ENCODE peak calls at places on chromosomes 12 and 14, in four cellular contexts. One of them, this sample, is unnamed.

GRCh38 chr14:34930591-34931069 is 52.2 kb upstream of the SRP54 start:
- DNase-seq in HepG2: no peak
- DNase-seq in NCI-H748 treated with DMSO at 0.1 percent for 48 hours: no peak
- DNase-seq in AG04450: no peak
- DNase-seq in this sample: no peak

GRCh38 chr12:69241444-69242092 is 2.2 kb downstream of the CPSF6 start:
- DNase-seq in HepG2: no peak
- DNase-seq in NCI-H748 treated with DMSO at 0.1 percent for 48 hours: no peak
- DNase-seq in AG04450: no peak
- DNase-seq in this sample: no peak

GRCh38 chr12:91127751-91128150 is 16.5 kb upstream of the LUM start:
- DNase-seq in HepG2: peak; percentile 41
- DNase-seq in NCI-H748 treated with DMSO at 0.1 percent for 48 hours: no peak
- DNase-seq in AG04450: no peak
- DNase-seq in this sample: no peak

GRCh38 chr12:125861299-125862281 is 796.4 kb downstream of the AACS start:
- DNase-seq in HepG2: no peak
- DNase-seq in NCI-H748 treated with DMSO at 0.1 percent for 48 hours: no peak
- DNase-seq in AG04450: no peak
- DNase-seq in this sample: peak; percentile 48

GRCh38 chr14:94117856-94118255 is 7.3 kb downstream of the IFI27 start:
- DNase-seq in HepG2: no peak
- DNase-seq in NCI-H748 treated with DMSO at 0.1 percent for 48 hours: no peak
- DNase-seq in AG04450: no peak
- DNase-seq in this sample: no peak

GRCh38 chr12:88996389-88996788 is 355.9 kb downstream of the DUSP6 start:
- DNase-seq in HepG2: no peak
- DNase-seq in NCI-H748 treated with DMSO at 0.1 percent for 48 hours: no peak
- DNase-seq in AG04450: no peak
- DNase-seq in this sample: no peak

GRCh38 chr14:63478024-63478423 is 65.2 kb downstream of the PPP2R5E start:
- DNase-seq in HepG2: no peak
- DNase-seq in NCI-H748 treated with DMSO at 0.1 percent for 48 hours: no peak
- DNase-seq in AG04450: no peak
- DNase-seq in this sample: no peak

GRCh38 chr14:76022991-76023390 is 37.4 kb downstream of the IFT43 start:
- DNase-seq in HepG2: no peak
- DNase-seq in NCI-H748 treated with DMSO at 0.1 percent for 48 hours: no peak
- DNase-seq in AG04450: no peak
- DNase-seq in this sample: no peak

GRCh38 chr14:63542231-63542999 is 762 bp downstream of the PPP2R5E start:
- DNase-seq in HepG2: no peak
- DNase-seq in NCI-H748 treated with DMSO at 0.1 percent for 48 hours: peak; percentile 18
- DNase-seq in AG04450: no peak
- DNase-seq in this sample: no peak

GRCh38 chr14:74510955-74511354 is 17.4 kb downstream of the ISCA2 start:
- DNase-seq in HepG2: no peak
- DNase-seq in NCI-H748 treated with DMSO at 0.1 percent for 48 hours: no peak
- DNase-seq in AG04450: no peak
- DNase-seq in this sample: no peak

GRCh38 chr12:122614839-122615238 is 87.8 kb downstream of the KNTC1 start:
- DNase-seq in HepG2: no peak
- DNase-seq in NCI-H748 treated with DMSO at 0.1 percent for 48 hours: no peak
- DNase-seq in AG04450: peak; percentile 1
- DNase-seq in this sample: no peak

GRCh38 chr12:49705479-49706267 is 1.5 kb downstream of the FMNL3 start:
- DNase-seq in HepG2: peak; percentile 10
- DNase-seq in NCI-H748 treated with DMSO at 0.1 percent for 48 hours: no peak
- DNase-seq in AG04450: no peak
- DNase-seq in this sample: peak; percentile 45

GRCh38 chr14:53180272-53181221 is 27.4 kb upstream of the DDHD1 start:
- DNase-seq in HepG2: peak; percentile 15
- DNase-seq in NCI-H748 treated with DMSO at 0.1 percent for 48 hours: no peak
- DNase-seq in AG04450: no peak
- DNase-seq in this sample: no peak

GRCh38 chr14:83419420-83419819 is 1885.8 kb upstream of the SEL1L start:
- DNase-seq in HepG2: no peak
- DNase-seq in NCI-H748 treated with DMSO at 0.1 percent for 48 hours: peak; percentile 14
- DNase-seq in AG04450: no peak
- DNase-seq in this sample: no peak

GRCh38 chr12:47328831-47329545 is 249.2 kb upstream of the AMIGO2 start:
- DNase-seq in HepG2: no peak
- DNase-seq in NCI-H748 treated with DMSO at 0.1 percent for 48 hours: no peak
- DNase-seq in AG04450: peak; percentile 6
- DNase-seq in this sample: no peak

GRCh38 chr14:96501383-96501745 is 818 bp upstream of the PAPOLA start:
- DNase-seq in HepG2: no peak
- DNase-seq in NCI-H748 treated with DMSO at 0.1 percent for 48 hours: no peak
- DNase-seq in AG04450: no peak
- DNase-seq in this sample: no peak

GRCh38 chr14:64845878-64846277 is 33.8 kb downstream of the SPTB start:
- DNase-seq in HepG2: no peak
- DNase-seq in NCI-H748 treated with DMSO at 0.1 percent for 48 hours: no peak
- DNase-seq in AG04450: peak; percentile 36
- DNase-seq in this sample: no peak

GRCh38 chr14:61347771-61348443 is 26.5 kb downstream of the PRKCH start:
- DNase-seq in HepG2: no peak
- DNase-seq in NCI-H748 treated with DMSO at 0.1 percent for 48 hours: no peak
- DNase-seq in AG04450: no peak
- DNase-seq in this sample: no peak

GRCh38 chr12:32102234-32102633 is 4.4 kb upstream of the BICD1 start:
- DNase-seq in HepG2: no peak
- DNase-seq in NCI-H748 treated with DMSO at 0.1 percent for 48 hours: no peak
- DNase-seq in AG04450: no peak
- DNase-seq in this sample: no peak

GRCh38 chr14:99239661-99240092 is 32.3 kb downstream of the BCL11B start:
- DNase-seq in HepG2: no peak
- DNase-seq in NCI-H748 treated with DMSO at 0.1 percent for 48 hours: no peak
- DNase-seq in AG04450: no peak
- DNase-seq in this sample: no peak

GRCh38 chr12:120257041-120257821 is 8.3 kb downstream of the PXN start:
- DNase-seq in HepG2: no peak
- DNase-seq in NCI-H748 treated with DMSO at 0.1 percent for 48 hours: no peak
- DNase-seq in AG04450: peak; percentile 84
- DNase-seq in this sample: no peak

GRCh38 chr12:13734753-13735152 is 246.6 kb downstream of the GRIN2B start:
- DNase-seq in HepG2: no peak
- DNase-seq in NCI-H748 treated with DMSO at 0.1 percent for 48 hours: no peak
- DNase-seq in AG04450: no peak
- DNase-seq in this sample: no peak

GRCh38 chr14:56555921-56556570 is 23.6 kb upstream of the TMEM260 start:
- DNase-seq in HepG2: peak; percentile 76
- DNase-seq in NCI-H748 treated with DMSO at 0.1 percent for 48 hours: peak; percentile 76
- DNase-seq in AG04450: no peak
- DNase-seq in this sample: no peak

GRCh38 chr14:100806386-100806785 is 19.5 kb upstream of the MEG3 start:
- DNase-seq in HepG2: no peak
- DNase-seq in NCI-H748 treated with DMSO at 0.1 percent for 48 hours: no peak
- DNase-seq in AG04450: no peak
- DNase-seq in this sample: no peak

GRCh38 chr12:30587782-30588181 is 107.9 kb downstream of the IPO8 start:
- DNase-seq in HepG2: no peak
- DNase-seq in NCI-H748 treated with DMSO at 0.1 percent for 48 hours: no peak
- DNase-seq in AG04450: no peak
- DNase-seq in this sample: no peak

GRCh38 chr12:42767998-42768397 is 178.5 kb upstream of the PRICKLE1 start:
- DNase-seq in HepG2: no peak
- DNase-seq in NCI-H748 treated with DMSO at 0.1 percent for 48 hours: no peak
- DNase-seq in AG04450: no peak
- DNase-seq in this sample: no peak

GRCh38 chr14:95056476-95056875 is 100.9 kb downstream of the DICER1 start:
- DNase-seq in HepG2: no peak
- DNase-seq in NCI-H748 treated with DMSO at 0.1 percent for 48 hours: peak; percentile 56
- DNase-seq in AG04450: no peak
- DNase-seq in this sample: no peak

GRCh38 chr12:96084624-96085023 is 49.2 kb upstream of the LTA4H start:
- DNase-seq in HepG2: no peak
- DNase-seq in NCI-H748 treated with DMSO at 0.1 percent for 48 hours: no peak
- DNase-seq in AG04450: no peak
- DNase-seq in this sample: no peak

GRCh38 chr12:39620664-39621658 is 1.4 kb upstream of the ABCD2 start:
- DNase-seq in HepG2: no peak
- DNase-seq in NCI-H748 treated with DMSO at 0.1 percent for 48 hours: no peak
- DNase-seq in AG04450: no peak
- DNase-seq in this sample: no peak

GRCh38 chr12:107079172-107080011 is 14.0 kb downstream of the CRY1 start:
- DNase-seq in HepG2: peak; percentile 24
- DNase-seq in NCI-H748 treated with DMSO at 0.1 percent for 48 hours: no peak
- DNase-seq in AG04450: no peak
- DNase-seq in this sample: no peak

GRCh38 chr12:31007153-31007495 is 66.5 kb upstream of the DDX11 start:
- DNase-seq in HepG2: no peak
- DNase-seq in NCI-H748 treated with DMSO at 0.1 percent for 48 hours: no peak
- DNase-seq in AG04450: no peak
- DNase-seq in this sample: no peak

GRCh38 chr14:103628221-103628683 is 759 bp upstream of the KLC1 start:
- DNase-seq in HepG2: no peak
- DNase-seq in NCI-H748 treated with DMSO at 0.1 percent for 48 hours: no peak
- DNase-seq in AG04450: peak; percentile 32
- DNase-seq in this sample: peak; percentile 78

GRCh38 chr12:41185946-41186345 is 2.2 kb upstream of the PDZRN4 start:
- DNase-seq in HepG2: no peak
- DNase-seq in NCI-H748 treated with DMSO at 0.1 percent for 48 hours: no peak
- DNase-seq in AG04450: no peak
- DNase-seq in this sample: no peak

GRCh38 chr14:99899578-99900178 is 106.5 kb downstream of the EML1 start:
- DNase-seq in HepG2: no peak
- DNase-seq in NCI-H748 treated with DMSO at 0.1 percent for 48 hours: peak; percentile 11
- DNase-seq in AG04450: no peak
- DNase-seq in this sample: no peak

GRCh38 chr12:107736914-107737313 is 24.0 kb downstream of the PRDM4 start:
- DNase-seq in HepG2: no peak
- DNase-seq in NCI-H748 treated with DMSO at 0.1 percent for 48 hours: no peak
- DNase-seq in AG04450: no peak
- DNase-seq in this sample: no peak

GRCh38 chr14:99744199-99744872 is 48.9 kb upstream of the EML1 start:
- DNase-seq in HepG2: no peak
- DNase-seq in NCI-H748 treated with DMSO at 0.1 percent for 48 hours: peak; percentile 11
- DNase-seq in AG04450: no peak
- DNase-seq in this sample: no peak

GRCh38 chr14:23521785-23522640 is 29.6 kb downstream of the ZFHX2 start:
- DNase-seq in HepG2: no peak
- DNase-seq in NCI-H748 treated with DMSO at 0.1 percent for 48 hours: no peak
- DNase-seq in AG04450: no peak
- DNase-seq in this sample: no peak

GRCh38 chr14:99757331-99758070 is 35.7 kb upstream of the EML1 start:
- DNase-seq in HepG2: no peak
- DNase-seq in NCI-H748 treated with DMSO at 0.1 percent for 48 hours: no peak
- DNase-seq in AG04450: peak; percentile 88
- DNase-seq in this sample: no peak